ENCODE peak calls at places on chromosomes 2 and 18, in seven cellular contexts. N is IMR-90, O is H9, T is trophoblast cell, R is mesendoderm, Q is mesenchymal stem cell, G is H1. E is an unnamed sample.
A peak's percentile ranks its signal among the peaks of the same experiment; 100 is the strongest.

GRCh38 chr2:225993430-225993829 is 593.9 kb downstream of the NYAP2 start:
- DNase-seq in G (no peak), N (peak; percentile 78), O (no peak), T (no peak), R (no peak), Q (peak; percentile 33), E (no peak)

GRCh38 chr2:23204650-23205049 is 180.3 kb upstream of the KLHL29 start:
- DNase-seq in N (no peak), O (no peak), R (no peak), Q (no peak), G (no peak), T (no peak), E (no peak)

GRCh38 chr2:229852565-229852964 is 69.2 kb downstream of the TRIP12 start:
- DNase-seq in G (no peak), Q (peak; percentile 81), T (no peak), O (no peak), N (peak; percentile 87), R (no peak), E (no peak)

GRCh38 chr18:1914489-1914888 is 656.8 kb downstream of the METTL4 start:
- DNase-seq in Q (no peak), O (peak; percentile 65), N (no peak), T (peak; percentile 61), G (no peak), R (peak; percentile 78), E (no peak)

GRCh38 chr2:28377201-28377816 is 15.3 kb upstream of the FOSL2 start:
- DNase-seq in R (no peak), O (no peak), N (no peak), Q (no peak), T (no peak), G (no peak), E (no peak)

GRCh38 chr2:241017228-241017940 is 19.0 kb downstream of the SNED1 start:
- DNase-seq in N (no peak), R (no peak), G (no peak), T (no peak), Q (no peak), O (no peak), E (no peak)

GRCh38 chr2:237695201-237695780 is 67.9 kb downstream of the LRRFIP1 start:
- DNase-seq in Q (peak; percentile 97), T (peak; percentile 83), O (peak; percentile 2), R (no peak), G (no peak), N (peak; percentile 99), E (no peak)

GRCh38 chr2:99757715-99758114 is 267.9 kb upstream of the REV1 start:
- DNase-seq in Q (no peak), R (no peak), G (no peak), T (no peak), O (no peak), N (no peak), E (no peak)

GRCh38 chr2:181781082-181781786 is 100.9 kb upstream of the NEUROD1 start:
- DNase-seq in Q (no peak), O (peak; percentile 28), G (no peak), T (no peak), N (no peak), R (no peak), E (no peak)

GRCh38 chr2:229861431-229861830 is 60.4 kb downstream of the TRIP12 start:
- DNase-seq in G (no peak), Q (no peak), R (no peak), T (no peak), O (no peak), N (peak; percentile 22), E (no peak)

GRCh38 chr2:97982621-97983020 is 13.1 kb downstream of the TMEM131 start:
- DNase-seq in N (no peak), G (no peak), Q (no peak), T (no peak), R (no peak), O (no peak), E (no peak)

GRCh38 chr2:218024336-218024735 is 21.5 kb upstream of the TNS1 start:
- DNase-seq in N (no peak), O (peak; percentile 16), G (no peak), Q (no peak), R (no peak), T (no peak), E (no peak)

GRCh38 chr2:133293544-133294270 is 274.6 kb downstream of the NCKAP5 start:
- DNase-seq in R (no peak), N (peak; percentile 82), T (no peak), Q (peak; percentile 68), G (no peak), O (no peak), E (no peak)

GRCh38 chr2:207008105-207008990 is 69.0 kb downstream of the CPO start:
- DNase-seq in N (peak; percentile 23), O (peak; percentile 72), R (peak; percentile 98), Q (peak; percentile 33), T (peak; percentile 53), G (peak; percentile 63), E (peak; percentile 75)

GRCh38 chr2:232183279-232183678 is 195.3 kb upstream of the ALPP start:
- DNase-seq in O (no peak), T (no peak), G (no peak), N (no peak), R (peak; percentile 13), Q (peak; percentile 41), E (no peak)

GRCh38 chr2:131394147-131394931 is 30.4 kb upstream of the RAB6D start:
- DNase-seq in O (peak; percentile 74), G (no peak), N (no peak), T (no peak), R (peak; percentile 52), Q (no peak), E (peak; percentile 44)

GRCh38 chr2:153311432-153311831 is 167.1 kb downstream of the RPRM start:
- DNase-seq in N (no peak), G (no peak), Q (no peak), R (no peak), O (no peak), T (no peak), E (no peak)

GRCh38 chr2:216539791-216540241 is 41.2 kb downstream of the RPL37A start:
- DNase-seq in G (no peak), O (no peak), T (no peak), R (no peak), Q (no peak), N (peak; percentile 49), E (no peak)

GRCh38 chr2:128317186-128317897 is 1.3 kb downstream of the HS6ST1 start:
- DNase-seq in Q (no peak), O (peak; percentile 68), T (no peak), N (no peak), G (peak; percentile 36), R (peak; percentile 58), E (no peak)

GRCh38 chr2:71700041-71700879 is 246.9 kb downstream of the DYSF start:
- DNase-seq in R (no peak), G (no peak), N (no peak), T (no peak), Q (no peak), O (no peak), E (peak; percentile 17)

DNA sequence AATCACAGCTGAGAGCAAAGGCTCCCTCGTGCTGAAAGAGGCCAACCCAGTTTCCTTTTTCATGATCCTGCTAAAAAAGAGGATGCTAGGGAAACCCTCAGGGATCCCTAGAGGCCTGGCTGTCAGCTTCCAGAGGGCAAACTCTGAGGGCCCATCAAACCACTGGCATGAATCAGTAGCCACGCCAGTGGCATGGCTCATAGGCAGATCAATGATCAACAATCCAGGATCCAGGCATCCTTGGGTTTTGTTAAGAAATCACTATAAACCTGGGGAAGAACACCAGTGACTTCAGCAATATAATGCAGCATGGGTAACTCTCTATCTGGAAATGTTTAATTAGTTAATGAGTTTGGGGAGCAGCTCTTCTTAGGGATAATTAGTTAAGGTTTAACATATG is 286.5 kb downstream of the C1D start:
- DNase-seq in O (no peak), R (no peak), G (no peak), N (no peak), Q (no peak), T (no peak), E (no peak)
- H3K4ac ChIP-seq in O (no peak overlapping the region), R (no peak overlapping the region), G (no peak overlapping the region), N (no peak overlapping the region), Q (no peak overlapping the region), T (no peak overlapping the region), E (no peak overlapping the region)

GRCh38 chr2:205060269-205060668 is 515.0 kb downstream of the PARD3B start:
- DNase-seq in G (no peak), N (peak; percentile 89), T (peak; percentile 9), Q (peak; percentile 87), R (no peak), O (no peak), E (no peak)

GRCh38 chr2:205070889-205071288 is 525.6 kb downstream of the PARD3B start:
- DNase-seq in N (no peak), R (no peak), O (no peak), G (no peak), T (no peak), Q (no peak), E (no peak)

GRCh38 chr2:205069928-205070327 is 524.7 kb downstream of the PARD3B start:
- DNase-seq in R (no peak), G (no peak), O (no peak), T (no peak), Q (no peak), N (no peak), E (no peak)

GRCh38 chr2:205066081-205066480 is 520.8 kb downstream of the PARD3B start:
- DNase-seq in Q (no peak), G (no peak), T (no peak), R (peak; percentile 46), O (no peak), N (no peak), E (no peak)
- H3K4ac ChIP-seq in Q (no peak overlapping the region), G (no peak overlapping the region), T (no peak overlapping the region), R (no peak overlapping the region), O (no peak overlapping the region), N (no peak overlapping the region), E (no peak overlapping the region)

DNA sequence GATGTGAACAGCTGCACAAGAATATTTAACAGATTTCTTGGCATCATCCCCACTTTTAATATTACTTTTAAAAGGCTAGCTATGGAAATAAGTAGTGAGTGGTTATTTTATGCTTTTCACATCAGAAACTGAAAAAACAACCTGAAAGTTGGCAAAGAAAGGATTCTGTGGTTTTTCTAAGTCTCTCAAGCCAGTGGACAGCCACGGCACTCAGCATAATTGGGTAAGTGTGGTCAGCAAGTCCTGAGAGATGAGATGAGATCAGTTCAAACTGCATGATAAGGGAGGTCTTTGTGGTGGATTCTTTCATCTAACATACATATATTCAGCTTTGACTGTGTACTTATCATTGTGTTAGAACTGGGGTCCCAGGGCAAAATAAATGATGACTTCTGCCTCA is 105.2 kb downstream of the LYPD6B start:
- DNase-seq in T (no peak), O (no peak), Q (no peak), G (no peak), N (no peak), R (no peak), E (no peak)
- H3K4ac ChIP-seq in T (no peak overlapping the region), O (no peak overlapping the region), Q (no peak overlapping the region), G (no peak overlapping the region), N (no peak overlapping the region), R (no peak overlapping the region), E (no peak overlapping the region)

DNA sequence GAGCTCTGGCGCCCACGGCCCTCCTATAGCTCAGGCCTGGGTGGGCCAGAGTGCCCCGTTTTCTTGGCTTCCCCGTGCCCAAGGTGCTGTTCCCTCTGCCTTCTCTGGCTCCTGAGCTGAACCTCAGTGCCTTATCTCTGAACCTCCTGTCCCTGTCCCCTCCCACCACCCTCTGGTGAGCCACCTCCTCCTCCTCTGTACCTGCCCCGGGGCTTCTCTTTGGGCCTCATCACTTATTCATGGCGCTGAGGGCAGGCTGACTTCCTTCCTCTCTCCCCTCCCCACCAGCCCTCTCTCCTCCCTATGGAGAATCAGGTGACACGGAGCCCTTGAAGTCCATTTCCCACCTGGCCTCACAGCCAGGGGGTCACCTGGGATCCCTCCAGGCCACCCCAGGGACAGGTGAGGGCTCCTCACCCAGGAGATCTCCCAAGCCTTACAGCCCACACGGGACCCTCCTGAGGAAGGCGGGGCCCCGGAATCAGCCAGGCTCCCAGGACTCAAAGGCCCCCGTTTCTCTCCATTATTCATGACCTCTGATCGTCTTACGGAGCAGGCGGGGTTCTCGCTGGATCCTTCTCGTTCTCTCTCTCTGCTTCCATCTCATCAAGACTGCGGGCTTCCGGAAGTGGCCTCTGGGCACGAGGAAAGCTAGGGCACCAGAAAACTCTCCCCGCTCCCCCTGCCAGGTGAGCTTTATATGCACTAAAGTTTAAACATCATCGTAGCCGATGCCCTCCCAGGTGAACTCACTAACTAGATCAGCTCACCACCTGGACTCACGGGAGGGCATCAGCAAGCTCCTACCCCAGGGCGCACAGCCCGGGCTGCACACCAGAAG is at the start of gene LOXHD1:
- DNase-seq in N (no peak), O (peak; percentile 88), T (no peak), R (peak; percentile 70), Q (no peak), G (no peak), E (no peak)
- H3K4ac ChIP-seq in N (no peak within 1 kb of the TSS), O (no peak within 1 kb of the TSS), T (no peak within 1 kb of the TSS), R (no peak within 1 kb of the TSS), Q (no peak within 1 kb of the TSS), G (peak within 1 kb of the TSS; percentile 63), E (no peak within 1 kb of the TSS)